ENCODE peak calls at places on chromosomes 5 and 9, in five cellular contexts. V is left ventricle myocardium inferior; B is LNCaP clone FGC; M is stimulated activated naive CD8-positive, alpha-beta T cell treated with anti-CD3 and anti-CD28 coated beads, Interleukin-15, amount 100 ng/mL, for 72 hours; D is fibroblast of the aortic adventitia. N is an unnamed sample.
A peak's percentile ranks its signal among the peaks of the same experiment; 100 is the strongest.

GRCh38 chr9:32486839-32487562 is 39.0 kb downstream of the RIGI start:
- DNase-seq in V (no peak), M (no peak), B (no peak), D (peak; percentile 30), N (no peak)

GRCh38 chr5:122908662-122909061 is 63.2 kb downstream of the SNX24 start:
- DNase-seq in B (no peak), M (no peak), V (no peak), D (peak; percentile 54), N (no peak)

GRCh38 chr9:4814913-4815312 is 22.2 kb downstream of the RCL1 start:
- DNase-seq in V (no peak), M (no peak), B (no peak), D (no peak), N (no peak)

GRCh38 chr5:124995451-124995850 is 249.0 kb upstream of the ZNF608 start:
- DNase-seq in V (no peak), D (peak; percentile 27), B (peak; percentile 76), M (no peak), N (no peak)

GRCh38 chr5:159786901-159787691 is 129.2 kb upstream of the ADRA1B start:
- DNase-seq in D (peak; percentile 88), B (no peak), V (peak; percentile 57), M (no peak), N (no peak)

GRCh38 chr5:137015540-137016116 is 483.5 kb downstream of the SPOCK1 start:
- DNase-seq in D (no peak), M (no peak), V (no peak), B (no peak), N (no peak)

GRCh38 chr5:39526914-39527477 is 102.2 kb upstream of the DAB2 start:
- DNase-seq in M (no peak), D (no peak), V (no peak), B (no peak), N (no peak)

GRCh38 chr9:126144215-126144614 is 182.4 kb upstream of the MVB12B start:
- DNase-seq in M (no peak), B (no peak), D (no peak), V (no peak), N (no peak)

GRCh38 chr5:59542841-59543825 is 350.4 kb downstream of the PDE4D start:
- DNase-seq in B (peak; percentile 42), V (peak; percentile 49), D (peak; percentile 17), M (no peak), N (peak; percentile 58)

GRCh38 chr5:74575741-74576538 is 64.6 kb downstream of the ENC1 start:
- DNase-seq in M (no peak), B (no peak), D (peak; percentile 76), V (no peak), N (no peak)

GRCh38 chr5:32426440-32427151 is 17.9 kb downstream of the ZFR start:
- DNase-seq in B (no peak), V (no peak), D (no peak), M (no peak), N (no peak)

GRCh38 chr5:42454216-42454995 is 31.2 kb downstream of the GHR start:
- DNase-seq in D (no peak), V (no peak), M (no peak), B (no peak), N (no peak)

GRCh38 chr9:138042640-138043039 is 165.1 kb downstream of the CACNA1B start:
- DNase-seq in M (no peak), V (no peak), B (no peak), D (no peak), N (no peak)

GRCh38 chr9:35816708-35817107 is 1.9 kb upstream of the HINT2 start:
- DNase-seq in M (no peak), V (no peak), D (no peak), B (no peak), N (no peak)

GRCh38 chr5:119274767-119275130 is 81.1 kb upstream of the TNFAIP8 start:
- DNase-seq in M (peak; percentile 37), V (no peak), D (peak; percentile 77), B (no peak), N (no peak)

GRCh38 chr5:78501411-78502338 is 141.3 kb downstream of the SCAMP1 start:
- DNase-seq in B (no peak), M (no peak), V (no peak), D (peak; percentile 64), N (no peak)

GRCh38 chr9:88291056-88291455 is 97.2 kb upstream of the SPIN1 start:
- DNase-seq in B (no peak), M (no peak), D (no peak), V (no peak), N (no peak)

GRCh38 chr5:109485030-109485429 is 75.3 kb upstream of the PJA2 start:
- DNase-seq in D (peak; percentile 48), M (no peak), B (peak; percentile 82), V (peak; percentile 65), N (peak; percentile 83)

GRCh38 chr9:106864533-106865143 is 1.7 kb downstream of the ZNF462 start:
- DNase-seq in D (peak; percentile 63), V (no peak), B (no peak), M (no peak), N (no peak)

GRCh38 chr5:111463304-111463703 is 49.0 kb downstream of the STARD4 start:
- DNase-seq in D (no peak), M (no peak), B (no peak), V (no peak), N (no peak)

GRCh38 chr5:139660916-139661814 is 13.0 kb downstream of the CXXC5 start:
- DNase-seq in M (no peak), D (peak; percentile 92), V (peak; percentile 82), B (no peak), N (no peak)

GRCh38 chr9:29078063-29078660 is 1504.9 kb upstream of the C9orf72 start:
- DNase-seq in B (no peak), M (no peak), V (no peak), D (peak; percentile 68), N (no peak)

GRCh38 chr5:131379723-131380122 is 115.9 kb downstream of the CDC42SE2 start:
- DNase-seq in B (no peak), M (peak; percentile 76), D (no peak), V (no peak), N (no peak)

GRCh38 chr5:141100243-141100805 is at the start of gene PCDHB3:
- DNase-seq in D (peak; percentile 15), V (peak; percentile 40), M (peak; percentile 37), B (no peak), N (no peak)

GRCh38 chr5:146199216-146199815 is 4.1 kb upstream of the RBM27 start:
- DNase-seq in D (no peak), V (no peak), M (no peak), B (no peak), N (no peak)

GRCh38 chr5:41869150-41869738 is 981 bp downstream of the OXCT1 start:
- DNase-seq in D (peak; percentile 52), B (no peak), M (no peak), V (peak; percentile 84), N (no peak)

GRCh38 chr5:68067353-68067752 is 148.2 kb upstream of the PIK3R1 start:
- DNase-seq in M (no peak), V (no peak), D (no peak), B (no peak), N (no peak)

GRCh38 chr9:89808076-89808701 is 203.4 kb downstream of the GADD45G start:
- DNase-seq in B (no peak), D (no peak), M (no peak), V (no peak), N (no peak)

N was measured in NCI-H774.